ENCODE peak calls at places on chromosomes 5 and 9, in six cellular contexts. M is thyroid gland, T is ovary, E is K562, Q is A549, P is breast epithelium. S is an unnamed sample.

GRCh38 chr9:91419222-91420191 is 4.1 kb downstream of the NFIL3 start:
- DNase-seq in P (no peak), E (no peak), M (peak), Q (peak), T (peak), S (peak)

GRCh38 chr9:37292896-37293295 is 129.6 kb upstream of the GRHPR start:
- DNase-seq in P (no peak), T (no peak), M (no peak), E (no peak), Q (no peak), S (no peak)

GRCh38 chr9:87455407-87455806 is 42.3 kb upstream of the DAPK1 start:
- DNase-seq in M (no peak), Q (no peak), T (no peak), P (no peak), E (no peak), S (peak)

GRCh38 chr9:135561391-135562234 is at the start of gene PAEP:
- DNase-seq in Q (no peak), M (no peak), T (no peak), E (peak), P (no peak), S (no peak)

GRCh38 chr9:106918825-106919509 is 56.0 kb downstream of the ZNF462 start:
- DNase-seq in P (no peak), T (no peak), E (no peak), M (no peak), Q (no peak), S (no peak)

GRCh38 chr5:108940500-108940899 is 192.8 kb downstream of the FER start:
- DNase-seq in P (no peak), E (no peak), M (no peak), Q (no peak), T (no peak), S (no peak)

GRCh38 chr9:2082802-2083201 is 67.7 kb downstream of the SMARCA2 start:
- DNase-seq in T (no peak), E (no peak), P (no peak), M (no peak), Q (no peak), S (no peak)

GRCh38 chr5:98319299-98320011 is 454.0 kb upstream of the RGMB start:
- DNase-seq in E (no peak), Q (no peak), T (no peak), P (no peak), M (no peak), S (no peak)

GRCh38 chr5:149839761-149840160 is 104.8 kb downstream of the PDE6A start:
- DNase-seq in E (no peak), M (no peak), Q (no peak), T (no peak), P (no peak), S (no peak)

GRCh38 chr5:7398596-7399260 is 2.8 kb downstream of the ADCY2 start:
- DNase-seq in M (no peak), Q (no peak), T (no peak), E (no peak), P (no peak), S (no peak)

GRCh38 chr5:135534609-135535419 is 950 bp downstream of the NEUROG1 start:
- DNase-seq in Q (no peak), T (no peak), M (no peak), P (no peak), E (no peak), S (peak)

GRCh38 chr5:78594946-78595921 is 53.3 kb downstream of the LHFPL2 start:
- DNase-seq in Q (peak), T (peak), E (peak), M (peak), P (peak), S (no peak)
- TF ChIP-seq POLR2A in Q (no peak), T (no peak), E (no peak), M (no peak), P (no peak), S (no peak)

DNA sequence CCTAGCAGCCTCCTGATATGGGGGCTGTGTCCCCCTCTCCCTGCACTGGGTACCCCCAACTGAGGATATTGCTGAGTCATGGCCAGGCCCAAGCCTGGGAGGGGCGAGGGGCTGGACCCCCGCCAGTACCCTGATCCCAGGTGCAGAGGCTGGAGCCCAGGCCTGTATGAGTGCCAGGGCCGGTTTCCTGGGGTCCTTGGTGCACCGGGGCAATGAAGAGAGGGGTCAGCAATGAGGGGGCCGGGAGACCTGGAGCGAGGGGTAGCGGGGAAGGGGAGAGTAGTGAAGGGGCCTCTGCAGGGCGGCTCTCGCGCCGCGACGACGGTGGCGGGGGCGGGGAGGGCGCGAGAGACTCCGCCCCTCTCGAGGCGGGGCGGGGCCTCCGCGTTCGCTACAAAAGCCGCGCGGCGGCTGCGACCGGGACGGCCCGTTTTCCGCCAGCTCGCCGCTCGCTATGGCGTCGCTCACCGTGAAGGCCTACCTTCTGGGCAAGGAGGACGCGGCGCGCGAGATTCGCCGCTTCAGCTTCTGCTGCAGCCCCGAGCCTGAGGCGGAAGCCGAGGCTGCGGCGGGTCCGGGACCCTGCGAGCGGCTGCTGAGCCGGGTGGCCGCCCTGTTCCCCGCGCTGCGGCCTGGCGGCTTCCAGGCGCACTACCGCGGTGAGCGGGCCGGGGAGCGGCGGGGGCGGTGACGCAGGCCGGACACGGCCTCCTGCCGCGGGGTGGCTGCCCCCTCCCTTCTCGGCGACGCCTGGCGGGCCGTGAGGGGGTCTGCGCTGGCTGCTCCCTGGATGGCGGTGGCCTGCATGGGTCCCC is at the start of gene SQSTM1:
- DNase-seq in Q (no peak), P (peak), E (peak), T (peak), M (peak), S (peak)
- TF ChIP-seq POLR2A in Q (peak), P (peak), E (peak), T (peak), M (peak), S (peak)

GRCh38 chr5:132629230-132629944 is 28.6 kb upstream of the IL13 start:
- DNase-seq in Q (no peak), P (no peak), E (no peak), M (no peak), T (no peak), S (no peak)
- TF ChIP-seq POLR2A in Q (no peak), P (no peak), E (no peak), M (no peak), T (no peak), S (no peak)

DNA sequence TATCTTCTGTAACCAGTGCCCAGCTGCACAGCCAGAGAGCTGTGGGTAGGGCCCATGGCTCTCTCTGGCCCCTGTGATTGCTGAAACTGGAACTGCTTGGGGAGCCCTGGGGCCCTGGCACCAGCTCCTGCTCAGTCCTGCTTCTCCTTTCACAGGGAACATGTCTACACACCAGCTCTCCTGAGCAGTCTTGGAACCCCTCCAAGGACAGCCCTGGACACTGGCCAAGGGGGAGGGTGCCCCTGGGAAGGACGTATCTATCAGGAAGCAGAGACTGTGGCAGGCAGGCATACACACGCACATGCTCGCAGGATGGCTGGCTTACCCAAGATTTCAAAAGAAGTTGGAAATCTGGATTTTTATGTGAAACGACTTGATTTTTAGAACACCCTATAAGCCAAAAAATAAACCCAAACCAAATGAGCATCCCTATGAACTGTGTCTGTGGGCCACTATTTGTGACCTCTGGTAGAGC is 8.8 kb upstream of the TRAF1 start:
- DNase-seq in T (peak), M (peak), Q (peak), P (peak), E (peak), S (peak)
- TF ChIP-seq POLR2A in T (no peak), M (peak), Q (peak), P (no peak), E (no peak), S (no peak)

GRCh38 chr9:127897194-127897692 is 2.2 kb downstream of the ST6GALNAC6 start:
- DNase-seq in T (peak), P (peak), M (peak), E (peak), Q (peak), S (peak)

GRCh38 chr9:127898433-127899199 is 787 bp downstream of the ST6GALNAC6 start:
- DNase-seq in E (peak), T (peak), Q (no peak), M (no peak), P (no peak), S (peak)

GRCh38 chr9:127895811-127896210 is 3.6 kb downstream of the ST6GALNAC6 start:
- DNase-seq in T (no peak), M (no peak), E (no peak), P (no peak), Q (no peak), S (no peak)

GRCh38 chr9:127896395-127897193 is 2.8 kb downstream of the ST6GALNAC6 start:
- DNase-seq in P (no peak), E (no peak), T (peak), M (no peak), Q (no peak), S (no peak)

GRCh38 chr9:127899200-127899943 is at the start of gene ST6GALNAC6:
- DNase-seq in M (peak), P (no peak), E (peak), Q (peak), T (peak), S (peak)
- TF ChIP-seq POLR2A in M (peak), P (no peak), E (no peak), Q (peak), T (peak), S (peak)

DNA sequence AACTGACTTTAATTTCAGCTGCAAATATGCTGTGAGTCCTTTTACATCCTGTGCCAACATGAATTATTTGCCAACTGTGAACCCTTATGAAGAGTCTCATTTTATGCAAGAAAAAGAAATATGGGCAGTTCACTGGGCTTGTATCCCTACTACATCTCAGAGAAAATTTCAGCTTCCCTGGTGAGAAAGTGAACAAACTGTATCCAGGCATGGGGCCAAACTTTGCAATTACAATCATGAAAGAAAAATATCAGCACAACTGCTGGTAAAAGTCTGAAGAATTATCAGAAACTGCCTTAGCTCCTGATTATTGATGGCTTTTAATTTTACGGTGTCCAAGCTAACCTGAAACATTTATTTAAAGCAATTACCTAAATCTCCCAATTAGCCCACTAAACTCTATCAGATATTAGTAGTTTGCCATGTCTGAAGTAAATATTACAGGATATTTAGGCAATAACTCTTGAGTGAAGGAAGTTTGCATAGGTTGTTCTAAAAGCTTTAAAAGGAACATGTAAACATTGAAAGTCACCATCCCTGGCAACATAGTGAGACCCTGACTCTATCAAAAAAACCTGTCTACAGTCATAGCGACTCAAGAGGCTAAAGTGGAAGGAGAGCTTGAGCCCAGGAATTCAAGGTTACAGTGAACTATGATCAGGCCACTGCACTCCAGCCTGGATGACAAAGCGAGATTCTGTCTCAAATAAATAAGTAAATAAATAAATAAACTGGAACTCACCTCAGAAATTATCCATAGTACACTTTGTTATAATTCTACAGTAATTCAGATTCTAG is 83.9 kb upstream of the HCN1 start:
- DNase-seq in Q (no peak), E (no peak), P (no peak), T (no peak), M (no peak), S (no peak)
- TF ChIP-seq POLR2A in Q (no peak), E (no peak), P (no peak), T (no peak), M (no peak), S (no peak)

S was measured in erythroblast.